ENCODE peak calls at places on chromosome 5, in ten cellular contexts. T, I, R, E, S, D, Z, N, U and X are unnamed samples.

GRCh38 chr5:124343451-124343867 is 403.0 kb downstream of the ZNF608 start:
- DNase-seq in T (no peak), I (no peak), R (no peak), E (no peak), S (no peak), D (peak), Z (peak), N (peak), U (no peak), X (peak)

GRCh38 chr5:178529080-178529479 is 61.1 kb downstream of the COL23A1 start:
- DNase-seq in T (no peak), I (no peak), R (no peak), E (no peak), S (peak), D (no peak), Z (no peak), N (no peak), U (no peak), X (no peak)

GRCh38 chr5:16727937-16728336 is 111.1 kb upstream of the RETREG1 start:
- DNase-seq in T (no peak), I (no peak), R (no peak), E (peak), S (no peak), D (no peak), Z (no peak), N (no peak), U (no peak), X (no peak)

GRCh38 chr5:85452322-85453025 is 1067.8 kb upstream of the EDIL3 start:
- DNase-seq in T (no peak), I (no peak), R (no peak), E (no peak), S (no peak), D (no peak), Z (no peak), N (no peak), U (no peak), X (no peak)

GRCh38 chr5:5755888-5756287 is 333.4 kb downstream of the ICE1 start:
- DNase-seq in T (no peak), I (no peak), R (peak), E (no peak), S (no peak), D (no peak), Z (no peak), N (no peak), U (no peak), X (no peak)

GRCh38 chr5:7927466-7928375 is 58.8 kb downstream of the MTRR start:
- DNase-seq in T (peak), I (peak), R (peak), E (peak), S (no peak), D (peak), Z (peak), N (no peak), U (peak), X (peak)

GRCh38 chr5:95892784-95893354 is 68.8 kb downstream of the ELL2 start:
- DNase-seq in T (peak), I (no peak), R (peak), E (no peak), S (no peak), D (peak), Z (peak), N (no peak), U (peak), X (peak)

GRCh38 chr5:153425914-153426313 is 64.6 kb upstream of the GRIA1 start:
- DNase-seq in T (no peak), I (no peak), R (no peak), E (no peak), S (no peak), D (no peak), Z (no peak), N (no peak), U (no peak), X (peak)

GRCh38 chr5:159874308-159874707 is 42.0 kb upstream of the ADRA1B start:
- DNase-seq in T (no peak), I (no peak), R (no peak), E (no peak), S (no peak), D (peak), Z (peak), N (no peak), U (no peak), X (peak)

GRCh38 chr5:90802695-90803317 is 244.2 kb downstream of the ADGRV1 start:
- DNase-seq in T (peak), I (no peak), R (peak), E (peak), S (no peak), D (peak), Z (peak), N (no peak), U (peak), X (peak)

GRCh38 chr5:38600334-38601045 is 44.0 kb upstream of the LIFR start:
- DNase-seq in T (no peak), I (no peak), R (no peak), E (no peak), S (no peak), D (no peak), Z (peak), N (no peak), U (no peak), X (peak)

GRCh38 chr5:39570418-39571027 is 145.7 kb upstream of the DAB2 start:
- DNase-seq in T (peak), I (no peak), R (peak), E (no peak), S (no peak), D (peak), Z (peak), N (no peak), U (peak), X (peak)

GRCh38 chr5:143454936-143455516 is 51.5 kb upstream of the NR3C1 start:
- DNase-seq in T (no peak), I (no peak), R (no peak), E (no peak), S (no peak), D (no peak), Z (no peak), N (no peak), U (no peak), X (no peak)
- TF ChIP-seq CTCF in T (no peak), I (no peak), R (no peak), E (no peak), S (no peak), D (no peak), Z (no peak), N (no peak), U (no peak), X (no peak)

GRCh38 chr5:115349001-115349817 is 52.8 kb upstream of the CCDC112 start:
- DNase-seq in T (no peak), I (no peak), R (no peak), E (no peak), S (no peak), D (peak), Z (peak), N (no peak), U (no peak), X (peak)
- TF ChIP-seq CTCF in T (no peak), I (no peak), R (no peak), E (no peak), S (no peak), D (peak), Z (no peak), N (no peak), U (peak), X (no peak)

GRCh38 chr5:172276214-172276613 is 7.3 kb downstream of the UBTD2 start:
- DNase-seq in T (no peak), I (no peak), R (no peak), E (no peak), S (no peak), D (peak), Z (peak), N (no peak), U (no peak), X (peak)
- TF ChIP-seq CTCF in T (no peak), I (no peak), R (no peak), E (no peak), S (no peak), D (no peak), Z (no peak), N (no peak), U (no peak), X (no peak)

GRCh38 chr5:115532517-115532916 is 12.1 kb downstream of the FEM1C start:
- DNase-seq in T (no peak), I (no peak), R (no peak), E (no peak), S (no peak), D (no peak), Z (no peak), N (no peak), U (no peak), X (no peak)

GRCh38 chr5:115530426-115530825 is 14.1 kb downstream of the FEM1C start:
- DNase-seq in T (no peak), I (no peak), R (no peak), E (no peak), S (no peak), D (no peak), Z (no peak), N (no peak), U (no peak), X (no peak)

GRCh38 chr5:115535479-115536035 is 9.0 kb downstream of the FEM1C start:
- DNase-seq in T (no peak), I (no peak), R (no peak), E (no peak), S (no peak), D (no peak), Z (no peak), N (no peak), U (no peak), X (no peak)

GRCh38 chr5:115531787-115532367 is 12.7 kb downstream of the FEM1C start:
- DNase-seq in T (no peak), I (no peak), R (no peak), E (no peak), S (no peak), D (no peak), Z (no peak), N (no peak), U (no peak), X (no peak)

GRCh38 chr5:115531380-115531779 is 13.2 kb downstream of the FEM1C start:
- DNase-seq in T (no peak), I (no peak), R (no peak), E (no peak), S (no peak), D (no peak), Z (no peak), N (no peak), U (no peak), X (no peak)
- TF ChIP-seq CTCF in T (no peak), I (no peak), R (no peak), E (no peak), S (no peak), D (no peak), Z (no peak), N (no peak), U (no peak), X (no peak)

GRCh38 chr5:59661939-59662615 is 231.4 kb downstream of the PDE4D start:
- DNase-seq in T (no peak), I (no peak), R (peak), E (no peak), S (no peak), D (no peak), Z (peak), N (no peak), U (peak), X (no peak)

GRCh38 chr5:59661306-59661705 is 232.2 kb downstream of the PDE4D start:
- DNase-seq in T (no peak), I (no peak), R (no peak), E (no peak), S (no peak), D (no peak), Z (no peak), N (no peak), U (no peak), X (peak)

GRCh38 chr5:59656351-59657254 is 236.9 kb downstream of the PDE4D start:
- DNase-seq in T (no peak), I (no peak), R (no peak), E (no peak), S (no peak), D (no peak), Z (peak), N (no peak), U (no peak), X (no peak)

GRCh38 chr5:59665086-59665831 is 228.3 kb downstream of the PDE4D start:
- DNase-seq in T (no peak), I (no peak), R (no peak), E (no peak), S (no peak), D (no peak), Z (peak), N (no peak), U (no peak), X (peak)

GRCh38 chr5:59660737-59661136 is 232.8 kb downstream of the PDE4D start:
- DNase-seq in T (no peak), I (no peak), R (peak), E (no peak), S (no peak), D (peak), Z (peak), N (no peak), U (peak), X (peak)
- TF ChIP-seq CTCF in T (peak), I (peak), R (no peak), E (no peak), S (no peak), D (peak), Z (peak), N (no peak), U (peak), X (peak)

GRCh38 chr5:616342-617039 is 4.4 kb downstream of the CEP72 start:
- DNase-seq in T (no peak), I (no peak), R (no peak), E (no peak), S (peak), D (no peak), Z (peak), N (no peak), U (no peak), X (no peak)
- TF ChIP-seq CTCF in T (no peak), I (peak), R (no peak), E (no peak), S (no peak), D (no peak), Z (no peak), N (no peak), U (no peak), X (no peak)

GRCh38 chr5:112923988-112924387 is 2.0 kb upstream of the REEP5 start:
- DNase-seq in T (no peak), I (no peak), R (no peak), E (no peak), S (no peak), D (no peak), Z (no peak), N (no peak), U (no peak), X (no peak)
- TF ChIP-seq CTCF in T (no peak), I (no peak), R (no peak), E (no peak), S (no peak), D (no peak), Z (no peak), N (no peak), U (no peak), X (no peak)

GRCh38 chr5:2169862-2170820 is 287.4 kb upstream of the IRX4 start:
- DNase-seq in T (no peak), I (no peak), R (no peak), E (no peak), S (peak), D (no peak), Z (no peak), N (no peak), U (no peak), X (no peak)
- TF ChIP-seq CTCF in T (no peak), I (no peak), R (no peak), E (no peak), S (no peak), D (no peak), Z (no peak), N (no peak), U (no peak), X (no peak)